ENCODE peak calls at places on chromosome 13, in ten cellular contexts. One of them, this sample, is unnamed.

GRCh38 chr13:98155475-98156111 is 12.7 kb downstream of the FARP1 start:
- DNase-seq in prostate gland: no peak
- DNase-seq in lung: no peak
- DNase-seq in small intestine: no peak
- DNase-seq in mammary epithelial cell: no peak
- DNase-seq in IMR-90: peak; percentile 91
- DNase-seq in CD8-positive, alpha-beta memory T cell: no peak
- DNase-seq in ovary: no peak
- DNase-seq in OCI-LY7: no peak
- DNase-seq in left ventricle myocardium inferior: no peak
- DNase-seq in this sample: peak; percentile 72

GRCh38 chr13:98972627-98973026 is 5.2 kb downstream of the DOCK9 start:
- DNase-seq in prostate gland: no peak
- DNase-seq in lung: no peak
- DNase-seq in small intestine: no peak
- DNase-seq in mammary epithelial cell: peak; percentile 66
- DNase-seq in IMR-90: peak; percentile 49
- DNase-seq in CD8-positive, alpha-beta memory T cell: no peak
- DNase-seq in ovary: no peak
- DNase-seq in OCI-LY7: no peak
- DNase-seq in left ventricle myocardium inferior: no peak
- DNase-seq in this sample: no peak

GRCh38 chr13:98216135-98216565 is 39.1 kb upstream of the RNF113B start:
- DNase-seq in prostate gland: no peak
- DNase-seq in lung: peak; percentile 46
- DNase-seq in small intestine: no peak
- DNase-seq in mammary epithelial cell: peak; percentile 19
- DNase-seq in IMR-90: peak; percentile 93
- DNase-seq in CD8-positive, alpha-beta memory T cell: no peak
- DNase-seq in ovary: peak; percentile 34
- DNase-seq in OCI-LY7: no peak
- DNase-seq in left ventricle myocardium inferior: peak; percentile 39
- DNase-seq in this sample: peak; percentile 89

GRCh38 chr13:29847501-29847983 is 2.9 kb downstream of the UBL3 start:
- DNase-seq in prostate gland: peak; percentile 32
- DNase-seq in lung: no peak
- DNase-seq in small intestine: peak; percentile 51
- DNase-seq in mammary epithelial cell: peak; percentile 62
- DNase-seq in IMR-90: peak; percentile 64
- DNase-seq in CD8-positive, alpha-beta memory T cell: no peak
- DNase-seq in ovary: peak; percentile 35
- DNase-seq in OCI-LY7: no peak
- DNase-seq in left ventricle myocardium inferior: no peak
- DNase-seq in this sample: peak; percentile 4

GRCh38 chr13:25752957-25753540 is 298.8 kb downstream of the SHISA2 start:
- DNase-seq in prostate gland: no peak
- DNase-seq in lung: peak; percentile 44
- DNase-seq in small intestine: peak; percentile 8
- DNase-seq in mammary epithelial cell: peak; percentile 74
- DNase-seq in IMR-90: peak; percentile 36
- DNase-seq in CD8-positive, alpha-beta memory T cell: no peak
- DNase-seq in ovary: peak; percentile 28
- DNase-seq in OCI-LY7: no peak
- DNase-seq in left ventricle myocardium inferior: peak; percentile 44
- DNase-seq in this sample: peak; percentile 91

GRCh38 chr13:26498524-26499208 is 58.8 kb upstream of the WASF3 start:
- DNase-seq in prostate gland: no peak
- DNase-seq in lung: no peak
- DNase-seq in small intestine: no peak
- DNase-seq in mammary epithelial cell: no peak
- DNase-seq in IMR-90: peak; percentile 43
- DNase-seq in CD8-positive, alpha-beta memory T cell: no peak
- DNase-seq in ovary: no peak
- DNase-seq in OCI-LY7: no peak
- DNase-seq in left ventricle myocardium inferior: no peak
- DNase-seq in this sample: no peak

GRCh38 chr13:34349091-34349722 is 531.3 kb downstream of the RFC3 start:
- DNase-seq in prostate gland: no peak
- DNase-seq in lung: peak; percentile 31
- DNase-seq in small intestine: no peak
- DNase-seq in mammary epithelial cell: peak; percentile 85
- DNase-seq in IMR-90: peak; percentile 89
- DNase-seq in CD8-positive, alpha-beta memory T cell: no peak
- DNase-seq in ovary: peak; percentile 26
- DNase-seq in OCI-LY7: no peak
- DNase-seq in left ventricle myocardium inferior: peak; percentile 71
- DNase-seq in this sample: peak; percentile 84

GRCh38 chr13:39047560-39047959 is 9.3 kb downstream of the NHLRC3 start:
- DNase-seq in prostate gland: peak; percentile 61
- DNase-seq in lung: no peak
- DNase-seq in small intestine: peak; percentile 13
- DNase-seq in mammary epithelial cell: peak; percentile 36
- DNase-seq in IMR-90: no peak
- DNase-seq in CD8-positive, alpha-beta memory T cell: no peak
- DNase-seq in ovary: no peak
- DNase-seq in OCI-LY7: no peak
- DNase-seq in left ventricle myocardium inferior: no peak
- DNase-seq in this sample: no peak

GRCh38 chr13:73341748-73342147 is 282.9 kb downstream of the KLF5 start:
- DNase-seq in prostate gland: no peak
- DNase-seq in lung: no peak
- DNase-seq in small intestine: no peak
- DNase-seq in mammary epithelial cell: no peak
- DNase-seq in IMR-90: peak; percentile 44
- DNase-seq in CD8-positive, alpha-beta memory T cell: no peak
- DNase-seq in ovary: no peak
- DNase-seq in OCI-LY7: no peak
- DNase-seq in left ventricle myocardium inferior: no peak
- DNase-seq in this sample: peak; percentile 39

GRCh38 chr13:99386911-99387788 is 80.0 kb upstream of the GPR183 start:
- DNase-seq in prostate gland: no peak
- DNase-seq in lung: peak; percentile 62
- DNase-seq in small intestine: peak; percentile 46
- DNase-seq in mammary epithelial cell: peak; percentile 11
- DNase-seq in IMR-90: no peak
- DNase-seq in CD8-positive, alpha-beta memory T cell: peak; percentile 69
- DNase-seq in ovary: peak; percentile 39
- DNase-seq in OCI-LY7: peak; percentile 72
- DNase-seq in left ventricle myocardium inferior: peak; percentile 45
- DNase-seq in this sample: peak; percentile 21

GRCh38 chr13:107020393-107020792 is 452.5 kb upstream of the ARGLU1 start:
- DNase-seq in prostate gland: no peak
- DNase-seq in lung: no peak
- DNase-seq in small intestine: no peak
- DNase-seq in mammary epithelial cell: peak; percentile 7
- DNase-seq in IMR-90: no peak
- DNase-seq in CD8-positive, alpha-beta memory T cell: no peak
- DNase-seq in ovary: no peak
- DNase-seq in OCI-LY7: no peak
- DNase-seq in left ventricle myocardium inferior: no peak
- DNase-seq in this sample: no peak

GRCh38 chr13:107028751-107029150 is 460.8 kb upstream of the ARGLU1 start:
- DNase-seq in prostate gland: no peak
- DNase-seq in lung: no peak
- DNase-seq in small intestine: no peak
- DNase-seq in mammary epithelial cell: no peak
- DNase-seq in IMR-90: no peak
- DNase-seq in CD8-positive, alpha-beta memory T cell: no peak
- DNase-seq in ovary: no peak
- DNase-seq in OCI-LY7: no peak
- DNase-seq in left ventricle myocardium inferior: no peak
- DNase-seq in this sample: no peak

GRCh38 chr13:107031691-107032090 is 463.8 kb upstream of the ARGLU1 start:
- DNase-seq in prostate gland: no peak
- DNase-seq in lung: no peak
- DNase-seq in small intestine: no peak
- DNase-seq in mammary epithelial cell: no peak
- DNase-seq in IMR-90: no peak
- DNase-seq in CD8-positive, alpha-beta memory T cell: no peak
- DNase-seq in ovary: no peak
- DNase-seq in OCI-LY7: no peak
- DNase-seq in left ventricle myocardium inferior: no peak
- DNase-seq in this sample: no peak

GRCh38 chr13:107023335-107023734 is 455.4 kb upstream of the ARGLU1 start:
- DNase-seq in prostate gland: no peak
- DNase-seq in lung: no peak
- DNase-seq in small intestine: no peak
- DNase-seq in mammary epithelial cell: no peak
- DNase-seq in IMR-90: no peak
- DNase-seq in CD8-positive, alpha-beta memory T cell: no peak
- DNase-seq in ovary: no peak
- DNase-seq in OCI-LY7: no peak
- DNase-seq in left ventricle myocardium inferior: no peak
- DNase-seq in this sample: no peak

DNA sequence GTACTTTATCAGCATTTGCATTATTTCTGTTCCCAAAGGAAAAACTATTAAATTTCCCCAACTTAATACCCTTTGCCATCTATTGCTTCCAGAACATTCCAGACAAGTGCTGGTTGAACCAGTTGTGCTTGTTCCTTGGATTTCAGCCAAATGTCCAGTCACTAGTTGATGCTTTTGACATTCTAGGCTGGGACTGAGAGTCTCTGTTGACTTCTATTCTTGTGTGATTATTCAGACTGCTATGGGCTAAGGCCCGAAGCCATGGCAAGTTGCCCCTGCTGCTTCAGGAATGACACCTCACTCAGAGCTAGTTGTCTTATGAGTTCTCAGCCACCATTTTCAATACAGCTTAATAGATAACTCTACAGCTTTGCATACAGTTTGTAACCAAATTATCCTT is 458.1 kb upstream of the ARGLU1 start:
- DNase-seq in prostate gland: peak; percentile 15
- DNase-seq in lung: peak; percentile 39
- DNase-seq in small intestine: peak; percentile 12
- DNase-seq in mammary epithelial cell: peak; percentile 2
- DNase-seq in IMR-90: peak; percentile 71
- DNase-seq in CD8-positive, alpha-beta memory T cell: no peak
- DNase-seq in ovary: no peak
- DNase-seq in OCI-LY7: no peak
- DNase-seq in left ventricle myocardium inferior: peak; percentile 31
- DNase-seq in this sample: peak; percentile 61
- H3K9me3 ChIP-seq in prostate gland: no peaks in the 10 kb centered on the region
- H3K9me3 ChIP-seq in lung: no peaks in the 10 kb centered on the region
- H3K9me3 ChIP-seq in small intestine: no peaks in the 10 kb centered on the region
- H3K9me3 ChIP-seq in mammary epithelial cell: no peaks in the 10 kb centered on the region
- H3K9me3 ChIP-seq in IMR-90: no peaks in the 10 kb centered on the region
- H3K9me3 ChIP-seq in CD8-positive, alpha-beta memory T cell: no peaks in the 10 kb centered on the region
- H3K9me3 ChIP-seq in ovary: no peaks in the 10 kb centered on the region
- H3K9me3 ChIP-seq in OCI-LY7: no peaks in the 10 kb centered on the region
- H3K9me3 ChIP-seq in left ventricle myocardium inferior: no peaks in the 10 kb centered on the region
- H3K9me3 ChIP-seq in this sample: no peaks in the 10 kb centered on the region

GRCh38 chr13:113840541-113841354 is 23.1 kb downstream of the GAS6 start:
- DNase-seq in prostate gland: no peak
- DNase-seq in lung: no peak
- DNase-seq in small intestine: no peak
- DNase-seq in mammary epithelial cell: no peak
- DNase-seq in IMR-90: no peak
- DNase-seq in CD8-positive, alpha-beta memory T cell: no peak
- DNase-seq in ovary: peak; percentile 16
- DNase-seq in OCI-LY7: no peak
- DNase-seq in left ventricle myocardium inferior: peak; percentile 20
- DNase-seq in this sample: peak; percentile 64
- H3K4me3 ChIP-seq in prostate gland: no peak overlapping the region
- H3K4me3 ChIP-seq in lung: no peak overlapping the region
- H3K4me3 ChIP-seq in small intestine: no peak overlapping the region
- H3K4me3 ChIP-seq in mammary epithelial cell: no peak overlapping the region
- H3K4me3 ChIP-seq in IMR-90: no peak overlapping the region
- H3K4me3 ChIP-seq in CD8-positive, alpha-beta memory T cell: no peak overlapping the region
- H3K4me3 ChIP-seq in ovary: no peak overlapping the region
- H3K4me3 ChIP-seq in OCI-LY7: no peak overlapping the region
- H3K4me3 ChIP-seq in left ventricle myocardium inferior: no peak overlapping the region
- H3K4me3 ChIP-seq in this sample: no peak overlapping the region

GRCh38 chr13:112521073-112521685 is 66.8 kb downstream of the TUBGCP3 start:
- DNase-seq in prostate gland: no peak
- DNase-seq in lung: no peak
- DNase-seq in small intestine: no peak
- DNase-seq in mammary epithelial cell: no peak
- DNase-seq in IMR-90: peak; percentile 47
- DNase-seq in CD8-positive, alpha-beta memory T cell: no peak
- DNase-seq in ovary: no peak
- DNase-seq in OCI-LY7: no peak
- DNase-seq in left ventricle myocardium inferior: no peak
- DNase-seq in this sample: no peak

GRCh38 chr13:112513761-112514160 is 74.2 kb downstream of the TUBGCP3 start:
- DNase-seq in prostate gland: no peak
- DNase-seq in lung: no peak
- DNase-seq in small intestine: no peak
- DNase-seq in mammary epithelial cell: no peak
- DNase-seq in IMR-90: no peak
- DNase-seq in CD8-positive, alpha-beta memory T cell: no peak
- DNase-seq in ovary: no peak
- DNase-seq in OCI-LY7: no peak
- DNase-seq in left ventricle myocardium inferior: no peak
- DNase-seq in this sample: no peak

GRCh38 chr13:112522578-112522977 is 65.4 kb downstream of the TUBGCP3 start:
- DNase-seq in prostate gland: no peak
- DNase-seq in lung: no peak
- DNase-seq in small intestine: no peak
- DNase-seq in mammary epithelial cell: peak; percentile 6
- DNase-seq in IMR-90: peak; percentile 62
- DNase-seq in CD8-positive, alpha-beta memory T cell: no peak
- DNase-seq in ovary: no peak
- DNase-seq in OCI-LY7: no peak
- DNase-seq in left ventricle myocardium inferior: no peak
- DNase-seq in this sample: no peak

GRCh38 chr13:112516218-112516617 is 71.7 kb downstream of the TUBGCP3 start:
- DNase-seq in prostate gland: no peak
- DNase-seq in lung: no peak
- DNase-seq in small intestine: no peak
- DNase-seq in mammary epithelial cell: no peak
- DNase-seq in IMR-90: no peak
- DNase-seq in CD8-positive, alpha-beta memory T cell: no peak
- DNase-seq in ovary: no peak
- DNase-seq in OCI-LY7: no peak
- DNase-seq in left ventricle myocardium inferior: no peak
- DNase-seq in this sample: no peak

GRCh38 chr13:112519517-112520060 is 68.4 kb downstream of the TUBGCP3 start:
- DNase-seq in prostate gland: no peak
- DNase-seq in lung: no peak
- DNase-seq in small intestine: no peak
- DNase-seq in mammary epithelial cell: no peak
- DNase-seq in IMR-90: no peak
- DNase-seq in CD8-positive, alpha-beta memory T cell: no peak
- DNase-seq in ovary: no peak
- DNase-seq in OCI-LY7: no peak
- DNase-seq in left ventricle myocardium inferior: no peak
- DNase-seq in this sample: no peak
- H3K36me3 ChIP-seq in prostate gland: peaks cover 4% of the 10 kb centered on the region
- H3K36me3 ChIP-seq in lung: peaks cover 29% of the 10 kb centered on the region
- H3K36me3 ChIP-seq in small intestine: peaks cover 14% of the 10 kb centered on the region
- H3K36me3 ChIP-seq in mammary epithelial cell: peaks cover 10% of the 10 kb centered on the region
- H3K36me3 ChIP-seq in IMR-90: peaks cover 18% of the 10 kb centered on the region
- H3K36me3 ChIP-seq in CD8-positive, alpha-beta memory T cell: peaks cover 15% of the 10 kb centered on the region
- H3K36me3 ChIP-seq in ovary: no peaks in the 10 kb centered on the region
- H3K36me3 ChIP-seq in OCI-LY7: peaks cover 35% of the 10 kb centered on the region
- H3K36me3 ChIP-seq in left ventricle myocardium inferior: peaks cover 93% of the 10 kb centered on the region
- H3K36me3 ChIP-seq in this sample: peaks cover 10% of the 10 kb centered on the region

DNA sequence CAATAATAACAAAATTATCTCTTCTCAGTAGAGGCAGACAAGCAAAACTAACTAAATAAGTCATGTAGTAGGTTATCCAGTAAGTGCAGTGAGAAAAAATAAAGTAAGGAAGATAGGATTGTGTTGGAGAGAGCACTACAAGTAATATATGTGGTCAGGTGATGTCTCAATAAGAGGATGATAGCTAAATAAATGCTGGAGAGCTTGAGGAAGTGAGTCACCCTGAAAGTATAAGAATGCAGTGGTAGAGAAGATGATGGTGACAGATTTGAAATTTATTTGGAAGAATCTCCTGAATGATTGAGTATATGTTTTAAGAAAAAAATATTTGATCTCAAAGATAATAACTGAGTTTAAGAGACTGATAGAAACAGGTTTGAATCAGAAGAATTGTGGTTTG is 152.2 kb upstream of the PRR20A start:
- DNase-seq in prostate gland: no peak
- DNase-seq in lung: no peak
- DNase-seq in small intestine: no peak
- DNase-seq in mammary epithelial cell: no peak
- DNase-seq in IMR-90: no peak
- DNase-seq in CD8-positive, alpha-beta memory T cell: no peak
- DNase-seq in ovary: no peak
- DNase-seq in OCI-LY7: no peak
- DNase-seq in left ventricle myocardium inferior: no peak
- DNase-seq in this sample: no peak
- H3K9me3 ChIP-seq in prostate gland: no peaks in the 10 kb centered on the region
- H3K9me3 ChIP-seq in lung: no peaks in the 10 kb centered on the region
- H3K9me3 ChIP-seq in small intestine: no peaks in the 10 kb centered on the region
- H3K9me3 ChIP-seq in mammary epithelial cell: peaks cover 7% of the 10 kb centered on the region
- H3K9me3 ChIP-seq in IMR-90: no peaks in the 10 kb centered on the region
- H3K9me3 ChIP-seq in CD8-positive, alpha-beta memory T cell: no peaks in the 10 kb centered on the region
- H3K9me3 ChIP-seq in ovary: no peaks in the 10 kb centered on the region
- H3K9me3 ChIP-seq in OCI-LY7: no peaks in the 10 kb centered on the region
- H3K9me3 ChIP-seq in left ventricle myocardium inferior: peaks cover 11% of the 10 kb centered on the region
- H3K9me3 ChIP-seq in this sample: no peaks in the 10 kb centered on the region

This sample was measured in MG63.